ENCODE peak calls at places on chromosomes 6 and 20, in five cellular contexts. One of them, this sample, is unnamed.

GRCh38 chr20:53077373-53078205 is 105.4 kb downstream of the TSHZ2 start:
- DNase-seq in hippocampal formation: no peak
- DNase-seq in lung microvascular endothelial cell: peak; percentile 87
- DNase-seq in HL-60: no peak
- DNase-seq in ecto neural progenitor cell: no peak
- DNase-seq in this sample: peak; percentile 90

GRCh38 chr6:76026101-76026500 is 46.4 kb downstream of the IMPG1 start:
- DNase-seq in hippocampal formation: no peak
- DNase-seq in lung microvascular endothelial cell: peak; percentile 15
- DNase-seq in HL-60: no peak
- DNase-seq in ecto neural progenitor cell: no peak
- DNase-seq in this sample: no peak

GRCh38 chr6:101830501-101831031 is 437.1 kb downstream of the GRIK2 start:
- DNase-seq in hippocampal formation: no peak
- DNase-seq in lung microvascular endothelial cell: no peak
- DNase-seq in HL-60: no peak
- DNase-seq in ecto neural progenitor cell: no peak
- DNase-seq in this sample: no peak

GRCh38 chr6:25172819-25173218 is 106.4 kb upstream of the CARMIL1 start:
- DNase-seq in hippocampal formation: no peak
- DNase-seq in lung microvascular endothelial cell: no peak
- DNase-seq in HL-60: no peak
- DNase-seq in ecto neural progenitor cell: no peak
- DNase-seq in this sample: no peak

GRCh38 chr20:35387334-35387733 is 24.4 kb downstream of the UQCC1 start:
- DNase-seq in hippocampal formation: no peak
- DNase-seq in lung microvascular endothelial cell: peak; percentile 62
- DNase-seq in HL-60: no peak
- DNase-seq in ecto neural progenitor cell: no peak
- DNase-seq in this sample: peak; percentile 12

GRCh38 chr20:2993250-2993649 is 50.2 kb upstream of the GNRH2 start:
- DNase-seq in hippocampal formation: no peak
- DNase-seq in lung microvascular endothelial cell: no peak
- DNase-seq in HL-60: no peak
- DNase-seq in ecto neural progenitor cell: no peak
- DNase-seq in this sample: no peak

GRCh38 chr6:129264480-129265045 is 381.6 kb downstream of the LAMA2 start:
- DNase-seq in hippocampal formation: no peak
- DNase-seq in lung microvascular endothelial cell: no peak
- DNase-seq in HL-60: no peak
- DNase-seq in ecto neural progenitor cell: no peak
- DNase-seq in this sample: no peak

GRCh38 chr20:62377615-62378085 is 9.3 kb upstream of the RPS21 start:
- DNase-seq in hippocampal formation: no peak
- DNase-seq in lung microvascular endothelial cell: no peak
- DNase-seq in HL-60: no peak
- DNase-seq in ecto neural progenitor cell: no peak
- DNase-seq in this sample: no peak

GRCh38 chr6:159152014-159152413 is 17.2 kb upstream of the FNDC1 start:
- DNase-seq in hippocampal formation: no peak
- DNase-seq in lung microvascular endothelial cell: no peak
- DNase-seq in HL-60: no peak
- DNase-seq in ecto neural progenitor cell: no peak
- DNase-seq in this sample: no peak

GRCh38 chr20:23679448-23680092 is 9.3 kb downstream of the CST4 start:
- DNase-seq in hippocampal formation: no peak
- DNase-seq in lung microvascular endothelial cell: no peak
- DNase-seq in HL-60: no peak
- DNase-seq in ecto neural progenitor cell: no peak
- DNase-seq in this sample: no peak

This sample was measured in dermis microvascular lymphatic vessel endothelial cell.